ENCODE peak calls at places on chromosomes 13 and 19, in eight cellular contexts. One of them, this sample, is unnamed.

GRCh38 chr13:85586422-85586831 is 212.8 kb downstream of the SLITRK6 start:
- DNase-seq in uterus: no peak
- DNase-seq in tibial nerve: no peak
- DNase-seq in breast epithelium: no peak
- DNase-seq in transverse colon: no peak
- DNase-seq in ovary: no peak
- DNase-seq in stomach: no peak
- DNase-seq in IMR-90: peak; percentile 85
- DNase-seq in this sample: no peak

GRCh38 chr19:307793-308420 is 16.7 kb upstream of the PLPP2 start:
- DNase-seq in transverse colon: no peak
- DNase-seq in ovary: no peak
- DNase-seq in uterus: peak; percentile 11
- DNase-seq in stomach: no peak
- DNase-seq in tibial nerve: no peak
- DNase-seq in IMR-90: no peak
- DNase-seq in breast epithelium: no peak
- DNase-seq in this sample: no peak

GRCh38 chr19:31266196-31266595 is 83.0 kb downstream of the TSHZ3 start:
- DNase-seq in breast epithelium: no peak
- DNase-seq in transverse colon: no peak
- DNase-seq in IMR-90: no peak
- DNase-seq in uterus: no peak
- DNase-seq in ovary: peak; percentile 61
- DNase-seq in tibial nerve: no peak
- DNase-seq in stomach: no peak
- DNase-seq in this sample: no peak

GRCh38 chr19:17718988-17719711 is at the start of gene MAP1S:
- DNase-seq in uterus: peak; percentile 34
- DNase-seq in ovary: peak; percentile 41
- DNase-seq in stomach: peak; percentile 60
- DNase-seq in tibial nerve: no peak
- DNase-seq in breast epithelium: no peak
- DNase-seq in transverse colon: peak; percentile 63
- DNase-seq in IMR-90: peak; percentile 25
- DNase-seq in this sample: peak; percentile 78

GRCh38 chr19:1690570-1691307 is 38.3 kb upstream of the TCF3 start:
- DNase-seq in uterus: no peak
- DNase-seq in transverse colon: peak; percentile 60
- DNase-seq in ovary: no peak
- DNase-seq in stomach: peak; percentile 59
- DNase-seq in breast epithelium: no peak
- DNase-seq in IMR-90: no peak
- DNase-seq in tibial nerve: no peak
- DNase-seq in this sample: peak; percentile 84

GRCh38 chr13:39765801-39766463 is 110.5 kb downstream of the COG6 start:
- DNase-seq in breast epithelium: no peak
- DNase-seq in stomach: peak; percentile 46
- DNase-seq in transverse colon: peak; percentile 76
- DNase-seq in uterus: peak; percentile 51
- DNase-seq in IMR-90: no peak
- DNase-seq in tibial nerve: peak; percentile 17
- DNase-seq in ovary: peak; percentile 50
- DNase-seq in this sample: peak; percentile 49

GRCh38 chr13:85970727-85971126 is 171.5 kb upstream of the SLITRK6 start:
- DNase-seq in transverse colon: no peak
- DNase-seq in IMR-90: no peak
- DNase-seq in breast epithelium: no peak
- DNase-seq in tibial nerve: no peak
- DNase-seq in stomach: no peak
- DNase-seq in ovary: no peak
- DNase-seq in uterus: no peak
- DNase-seq in this sample: no peak

GRCh38 chr13:93249259-93249917 is 22.8 kb downstream of the GPC6 start:
- DNase-seq in tibial nerve: no peak
- DNase-seq in breast epithelium: no peak
- DNase-seq in uterus: no peak
- DNase-seq in IMR-90: peak; percentile 95
- DNase-seq in stomach: no peak
- DNase-seq in transverse colon: no peak
- DNase-seq in ovary: no peak
- DNase-seq in this sample: no peak

GRCh38 chr19:32662186-32662585 is 12.8 kb downstream of the ANKRD27 start:
- DNase-seq in uterus: no peak
- DNase-seq in stomach: no peak
- DNase-seq in ovary: no peak
- DNase-seq in tibial nerve: no peak
- DNase-seq in breast epithelium: no peak
- DNase-seq in transverse colon: no peak
- DNase-seq in IMR-90: peak; percentile 58
- DNase-seq in this sample: no peak

GRCh38 chr19:7870571-7871279 is 3.5 kb downstream of the PRR36 start:
- DNase-seq in transverse colon: peak; percentile 67
- DNase-seq in ovary: peak; percentile 66
- DNase-seq in tibial nerve: no peak
- DNase-seq in IMR-90: no peak
- DNase-seq in breast epithelium: no peak
- DNase-seq in uterus: peak; percentile 49
- DNase-seq in stomach: peak; percentile 60
- DNase-seq in this sample: peak; percentile 51

GRCh38 chr13:32838985-32839384 is 177.2 kb upstream of the KL start:
- DNase-seq in breast epithelium: no peak
- DNase-seq in stomach: peak; percentile 43
- DNase-seq in IMR-90: peak; percentile 59
- DNase-seq in uterus: no peak
- DNase-seq in ovary: no peak
- DNase-seq in tibial nerve: no peak
- DNase-seq in transverse colon: no peak
- DNase-seq in this sample: no peak

GRCh38 chr13:25200783-25201182 is 28.7 kb upstream of the AMER2 start:
- DNase-seq in stomach: no peak
- DNase-seq in transverse colon: no peak
- DNase-seq in tibial nerve: no peak
- DNase-seq in IMR-90: peak; percentile 8
- DNase-seq in breast epithelium: no peak
- DNase-seq in ovary: no peak
- DNase-seq in uterus: no peak
- DNase-seq in this sample: no peak

GRCh38 chr13:70107498-70108271 is at the start of gene ATXN8OS:
- DNase-seq in IMR-90: no peak
- DNase-seq in uterus: no peak
- DNase-seq in breast epithelium: no peak
- DNase-seq in tibial nerve: no peak
- DNase-seq in ovary: no peak
- DNase-seq in stomach: no peak
- DNase-seq in transverse colon: no peak
- DNase-seq in this sample: peak; percentile 13

GRCh38 chr19:34150558-34150957 is 21.7 kb upstream of the LSM14A start:
- DNase-seq in ovary: no peak
- DNase-seq in transverse colon: no peak
- DNase-seq in stomach: no peak
- DNase-seq in uterus: no peak
- DNase-seq in IMR-90: no peak
- DNase-seq in breast epithelium: no peak
- DNase-seq in tibial nerve: no peak
- DNase-seq in this sample: no peak

GRCh38 chr19:56271096-56271495 is 1.5 kb upstream of the EDDM13 start:
- DNase-seq in ovary: no peak
- DNase-seq in uterus: no peak
- DNase-seq in IMR-90: no peak
- DNase-seq in transverse colon: no peak
- DNase-seq in tibial nerve: no peak
- DNase-seq in stomach: no peak
- DNase-seq in breast epithelium: no peak
- DNase-seq in this sample: no peak

GRCh38 chr19:46875234-46875633 is 14.4 kb downstream of the ARHGAP35 start:
- DNase-seq in breast epithelium: no peak
- DNase-seq in tibial nerve: no peak
- DNase-seq in stomach: no peak
- DNase-seq in transverse colon: no peak
- DNase-seq in uterus: no peak
- DNase-seq in ovary: no peak
- DNase-seq in IMR-90: no peak
- DNase-seq in this sample: no peak

GRCh38 chr13:36129539-36129938 is 1.6 kb downstream of the DCLK1 start:
- DNase-seq in transverse colon: no peak
- DNase-seq in IMR-90: no peak
- DNase-seq in breast epithelium: no peak
- DNase-seq in ovary: no peak
- DNase-seq in stomach: no peak
- DNase-seq in uterus: no peak
- DNase-seq in tibial nerve: no peak
- DNase-seq in this sample: no peak
- H3K27ac ChIP-seq in transverse colon: no peak overlapping the region
- H3K27ac ChIP-seq in IMR-90: no peak overlapping the region
- H3K27ac ChIP-seq in breast epithelium: peak overlapping the region; percentile 55
- H3K27ac ChIP-seq in ovary: no peak overlapping the region
- H3K27ac ChIP-seq in stomach: no peak overlapping the region
- H3K27ac ChIP-seq in uterus: no peak overlapping the region
- H3K27ac ChIP-seq in tibial nerve: no peak overlapping the region
- H3K27ac ChIP-seq in this sample: no peak overlapping the region

GRCh38 chr19:6271251-6271650 is 8.5 kb downstream of the MLLT1 start:
- DNase-seq in uterus: no peak
- DNase-seq in IMR-90: peak; percentile 43
- DNase-seq in tibial nerve: no peak
- DNase-seq in stomach: no peak
- DNase-seq in ovary: peak; percentile 42
- DNase-seq in breast epithelium: no peak
- DNase-seq in transverse colon: no peak
- DNase-seq in this sample: no peak

GRCh38 chr19:6270822-6271221 is 9.0 kb downstream of the MLLT1 start:
- DNase-seq in transverse colon: no peak
- DNase-seq in stomach: no peak
- DNase-seq in breast epithelium: no peak
- DNase-seq in IMR-90: no peak
- DNase-seq in uterus: no peak
- DNase-seq in tibial nerve: no peak
- DNase-seq in ovary: no peak
- DNase-seq in this sample: no peak

GRCh38 chr19:6272913-6273600 is 6.7 kb downstream of the MLLT1 start:
- DNase-seq in ovary: no peak
- DNase-seq in stomach: no peak
- DNase-seq in breast epithelium: no peak
- DNase-seq in uterus: no peak
- DNase-seq in tibial nerve: no peak
- DNase-seq in transverse colon: no peak
- DNase-seq in IMR-90: no peak
- DNase-seq in this sample: no peak

GRCh38 chr19:6272411-6272791 is 7.4 kb downstream of the MLLT1 start:
- DNase-seq in breast epithelium: no peak
- DNase-seq in ovary: peak; percentile 39
- DNase-seq in transverse colon: no peak
- DNase-seq in stomach: no peak
- DNase-seq in IMR-90: no peak
- DNase-seq in uterus: no peak
- DNase-seq in tibial nerve: no peak
- DNase-seq in this sample: no peak

DNA sequence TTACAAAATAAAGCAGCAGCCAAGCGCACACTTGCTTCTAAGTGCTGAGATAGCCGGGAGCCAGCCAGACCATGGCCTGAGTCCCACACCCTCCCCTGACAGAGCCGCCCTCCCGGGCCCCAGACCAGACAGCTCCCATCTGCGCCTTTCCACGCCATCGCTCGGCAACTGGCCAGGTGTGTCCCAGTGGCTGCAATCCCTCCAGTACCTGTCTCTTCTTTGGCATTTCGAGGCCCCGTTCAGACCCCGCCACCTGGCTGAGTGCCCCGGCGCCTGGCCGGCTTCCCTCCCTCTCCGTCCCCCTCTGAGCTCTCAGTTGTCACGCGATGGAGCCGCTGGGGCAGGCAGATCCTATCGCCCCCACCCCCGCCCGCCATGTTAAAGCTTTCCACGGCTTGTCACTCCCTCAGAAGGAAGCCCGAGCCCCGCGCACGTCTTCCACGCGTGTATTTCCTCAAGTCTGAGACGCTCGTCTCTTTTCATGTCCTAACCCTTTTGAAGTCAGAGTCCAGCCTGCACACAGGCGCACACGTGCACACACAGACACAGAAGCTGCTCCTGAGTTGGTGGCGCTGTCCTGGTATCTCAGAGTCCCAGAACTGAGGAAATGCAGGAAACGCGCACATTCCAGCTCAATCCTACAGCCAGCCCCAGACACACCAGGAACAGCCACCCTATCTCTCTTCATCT is 7.9 kb downstream of the MLLT1 start:
- DNase-seq in uterus: peak; percentile 91
- DNase-seq in transverse colon: peak; percentile 64
- DNase-seq in IMR-90: peak; percentile 74
- DNase-seq in tibial nerve: peak; percentile 63
- DNase-seq in breast epithelium: peak; percentile 75
- DNase-seq in ovary: peak; percentile 93
- DNase-seq in stomach: peak; percentile 68
- DNase-seq in this sample: peak; percentile 80
- TF ChIP-seq CTCF in uterus: no peak
- TF ChIP-seq CTCF in transverse colon: no peak
- TF ChIP-seq CTCF in IMR-90: peak; percentile 12
- TF ChIP-seq CTCF in tibial nerve: no peak
- TF ChIP-seq CTCF in breast epithelium: no peak
- TF ChIP-seq CTCF in ovary: no peak
- TF ChIP-seq CTCF in stomach: no peak
- TF ChIP-seq CTCF in this sample: no peak

GRCh38 chr13:49444517-49445395 is 682 bp downstream of the SETDB2 start:
- DNase-seq in tibial nerve: peak; percentile 73
- DNase-seq in IMR-90: peak; percentile 68
- DNase-seq in breast epithelium: no peak
- DNase-seq in transverse colon: peak; percentile 35
- DNase-seq in stomach: no peak
- DNase-seq in ovary: no peak
- DNase-seq in uterus: peak; percentile 39
- DNase-seq in this sample: peak; percentile 69
- TF ChIP-seq POLR2A in tibial nerve: peak; percentile 50
- TF ChIP-seq POLR2A in IMR-90: no peak
- TF ChIP-seq POLR2A in breast epithelium: no peak
- TF ChIP-seq POLR2A in transverse colon: peak; percentile 6
- TF ChIP-seq POLR2A in stomach: no peak
- TF ChIP-seq POLR2A in ovary: peak; percentile 26
- TF ChIP-seq POLR2A in uterus: peak; percentile 55
- TF ChIP-seq POLR2A in this sample: no peak

DNA sequence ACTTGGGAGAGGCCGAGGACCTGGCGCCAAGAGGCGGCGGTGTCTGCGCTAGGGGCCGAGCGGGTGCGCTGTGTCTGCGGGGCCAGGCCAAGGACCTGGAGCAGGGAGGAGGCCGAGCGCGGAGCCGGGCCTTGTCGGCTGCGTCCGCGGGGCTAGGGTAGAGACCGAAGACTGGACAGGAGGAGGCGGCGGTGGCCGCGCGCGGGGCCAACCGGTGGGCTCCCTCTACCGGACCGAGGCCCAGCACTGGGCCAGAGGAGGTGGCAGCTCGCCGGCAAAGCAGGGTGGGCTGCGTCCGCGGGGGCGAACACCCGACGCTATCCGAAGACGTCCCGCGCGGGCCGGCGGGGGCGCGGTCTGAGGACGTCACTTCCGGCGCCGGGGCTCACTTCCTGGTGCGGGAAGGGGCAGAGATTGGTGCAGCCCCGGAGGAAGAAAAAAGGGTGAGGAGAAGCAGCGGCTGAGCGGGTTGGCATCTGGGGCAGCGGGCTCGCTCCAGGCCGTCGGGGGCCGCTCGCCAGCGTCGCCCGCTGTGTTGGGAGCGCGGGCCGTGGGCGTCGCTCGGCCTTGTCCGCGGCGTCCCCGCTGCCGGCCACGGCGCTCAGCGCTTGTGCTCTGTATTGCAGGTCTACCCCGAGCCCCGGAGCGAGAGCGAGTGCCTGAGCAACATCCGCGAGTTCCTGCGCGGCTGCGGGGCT is 38.3 kb downstream of the ARHGEF7 start:
- DNase-seq in ovary: peak; percentile 93
- DNase-seq in uterus: peak; percentile 91
- DNase-seq in stomach: peak; percentile 92
- DNase-seq in transverse colon: peak; percentile 94
- DNase-seq in tibial nerve: peak; percentile 87
- DNase-seq in breast epithelium: peak; percentile 91
- DNase-seq in IMR-90: peak; percentile 89
- DNase-seq in this sample: peak; percentile 95
- H3K27ac ChIP-seq in ovary: peak overlapping the region; percentile 87
- H3K27ac ChIP-seq in uterus: peak overlapping the region; percentile 94
- H3K27ac ChIP-seq in stomach: peak overlapping the region; percentile 99
- H3K27ac ChIP-seq in transverse colon: peak overlapping the region; percentile 97
- H3K27ac ChIP-seq in tibial nerve: peak overlapping the region; percentile 96
- H3K27ac ChIP-seq in breast epithelium: peak overlapping the region; percentile 99
- H3K27ac ChIP-seq in IMR-90: peak overlapping the region; percentile 90
- H3K27ac ChIP-seq in this sample: peak overlapping the region; percentile 91